ENCODE peak calls at places on chromosomes 5 and 9, in six cellular contexts. V is SK-N-SH, G is GM23338, Q is GM23248, U is PC-3, E is MM.1S. O is an unnamed sample.

GRCh38 chr5:172010278-172010677 is 3.8 kb upstream of the FBXW11 start:
- DNase-seq in Q (peak; percentile 19), U (peak; percentile 8), V (no peak), E (no peak), G (peak; percentile 37), O (peak; percentile 34)

GRCh38 chr9:33734911-33735310 is 60.5 kb upstream of the PRSS3 start:
- DNase-seq in U (peak; percentile 38), Q (no peak), E (no peak), V (no peak), G (no peak), O (no peak)

GRCh38 chr5:112183103-112183634 is 235.9 kb downstream of the EPB41L4A start:
- DNase-seq in Q (peak; percentile 25), U (peak; percentile 23), V (no peak), E (no peak), G (peak; percentile 56), O (peak; percentile 58)

GRCh38 chr9:93645149-93645889 is 68.9 kb downstream of the PHF2 start:
- DNase-seq in V (no peak), G (no peak), E (no peak), U (no peak), Q (no peak), O (no peak)

GRCh38 chr5:126742425-126742824 is 34.5 kb upstream of the LMNB1 start:
- DNase-seq in V (no peak), U (no peak), Q (no peak), G (no peak), E (no peak), O (no peak)

GRCh38 chr9:130498298-130498917 is 53.6 kb downstream of the ASS1 start:
- DNase-seq in U (no peak), G (no peak), E (no peak), V (no peak), Q (peak; percentile 19), O (no peak)

GRCh38 chr5:29984153-29984534 is 1209.3 kb upstream of the CDH6 start:
- DNase-seq in U (no peak), G (peak; percentile 12), E (no peak), Q (no peak), V (no peak), O (no peak)

GRCh38 chr5:153157156-153157555 is 333.3 kb upstream of the GRIA1 start:
- DNase-seq in E (no peak), U (no peak), G (no peak), Q (peak; percentile 13), V (no peak), O (no peak)

GRCh38 chr5:149427374-149427773 is 48.3 kb upstream of the IL17B start:
- DNase-seq in Q (no peak), G (no peak), V (no peak), E (no peak), U (no peak), O (no peak)

GRCh38 chr9:131214457-131214856 is 61.9 kb downstream of the FAM78A start:
- DNase-seq in U (no peak), G (no peak), V (no peak), Q (peak; percentile 62), E (no peak), O (no peak)

GRCh38 chr9:117088140-117088539 is 326.7 kb downstream of the ASTN2 start:
- DNase-seq in U (no peak), E (no peak), G (no peak), Q (no peak), V (no peak), O (no peak)

GRCh38 chr5:14201325-14202061 is 58.4 kb downstream of the TRIO start:
- DNase-seq in U (peak; percentile 36), G (no peak), E (no peak), Q (peak; percentile 63), V (no peak), O (no peak)

GRCh38 chr5:944992-945685 is 52.5 kb downstream of the TRIP13 start:
- DNase-seq in U (no peak), E (no peak), V (no peak), Q (no peak), G (no peak), O (no peak)

GRCh38 chr9:116051528-116051927 is 102.1 kb upstream of the PAPPA start:
- DNase-seq in V (no peak), U (no peak), E (no peak), G (peak; percentile 12), Q (no peak), O (no peak)

GRCh38 chr5:123808841-123809240 is 296.9 kb downstream of the CSNK1G3 start:
- DNase-seq in U (no peak), V (no peak), G (no peak), Q (no peak), E (no peak), O (no peak)

GRCh38 chr5:100517301-100517974 is 17.7 kb upstream of the FAM174A start:
- DNase-seq in E (peak; percentile 95), Q (no peak), V (no peak), U (peak; percentile 45), G (peak; percentile 45), O (no peak)

GRCh38 chr9:130323051-130323757 is 57.6 kb downstream of the HMCN2 start:
- DNase-seq in G (no peak), V (no peak), E (no peak), U (no peak), Q (no peak), O (no peak)

GRCh38 chr5:164115420-164115819 is 610.0 kb downstream of the MAT2B start:
- DNase-seq in E (no peak), V (no peak), U (peak; percentile 50), Q (no peak), G (no peak), O (no peak)

GRCh38 chr5:3522491-3522890 is 73.1 kb upstream of the IRX1 start:
- DNase-seq in G (no peak), Q (no peak), V (no peak), E (no peak), U (no peak), O (no peak)

GRCh38 chr5:126631920-126632319 is 31.2 kb downstream of the PHAX start:
- DNase-seq in V (no peak), Q (no peak), G (no peak), E (no peak), U (no peak), O (no peak)

GRCh38 chr9:132411091-132411508 is 1.1 kb downstream of the CFAP77 start:
- DNase-seq in V (peak; percentile 67), Q (peak; percentile 49), U (peak; percentile 73), E (peak; percentile 85), G (peak; percentile 96), O (peak; percentile 90)

GRCh38 chr9:9399982-9400381 is 1212.8 kb downstream of the PTPRD start:
- DNase-seq in G (no peak), Q (no peak), V (no peak), E (no peak), U (no peak), O (no peak)

GRCh38 chr9:33170464-33171156 is 3.5 kb upstream of the B4GALT1 start:
- DNase-seq in U (peak; percentile 52), E (no peak), V (peak; percentile 64), Q (peak; percentile 43), G (peak; percentile 63), O (peak; percentile 44)

GRCh38 chr9:88678431-88678830 is 143.5 kb downstream of the NXNL2 start:
- DNase-seq in Q (no peak), G (no peak), U (no peak), V (no peak), E (no peak), O (no peak)

GRCh38 chr9:35960029-35960655 is 2.2 kb upstream of the OR2S2 start:
- DNase-seq in E (no peak), G (no peak), V (no peak), Q (peak; percentile 88), U (no peak), O (no peak)

GRCh38 chr9:92328225-92328624 is 2.5 kb downstream of the CENPP start:
- DNase-seq in G (peak; percentile 32), E (no peak), Q (peak; percentile 82), U (peak; percentile 46), V (peak; percentile 51), O (peak; percentile 16)
- TF ChIP-seq EZH2phosphoT487 in G (no peak), E (no peak), Q (no peak), U (no peak), V (no peak), O (no peak)

GRCh38 chr5:131281868-131282234 is 18.0 kb downstream of the CDC42SE2 start:
- DNase-seq in U (no peak), V (no peak), E (no peak), G (no peak), Q (no peak), O (no peak)
- H3F3A ChIP-seq in U (no peaks in the 10 kb centered on the region), V (peaks cover 24% of the 10 kb centered on the region), E (peaks cover 25% of the 10 kb centered on the region), G (peaks cover 6% of the 10 kb centered on the region), Q (peaks cover 3% of the 10 kb centered on the region), O (peaks cover 11% of the 10 kb centered on the region)

DNA sequence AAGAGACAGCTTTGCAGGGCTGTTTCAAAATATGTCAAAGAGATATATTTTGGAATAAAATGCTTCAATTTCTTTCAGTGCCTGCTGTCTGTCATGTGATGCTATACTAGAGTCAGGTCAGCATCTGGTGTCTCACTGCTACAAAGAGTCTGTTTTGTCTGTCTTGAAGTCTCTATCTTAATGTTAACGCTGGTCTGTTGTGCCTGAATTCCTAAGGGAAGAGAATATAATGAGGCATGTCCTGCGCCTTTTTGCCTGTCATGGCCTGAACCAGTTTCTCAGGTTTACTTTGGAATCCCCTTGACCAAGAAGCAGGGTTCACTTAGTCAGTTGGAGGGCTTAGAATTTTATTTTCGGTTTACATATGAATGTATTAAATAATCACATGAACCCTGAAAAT is 176.5 kb downstream of the PDZD2 start:
- DNase-seq in Q (no peak), E (no peak), V (no peak), G (peak; percentile 67), U (no peak), O (no peak)
- TF ChIP-seq EZH2phosphoT487 in Q (no peak), E (no peak), V (no peak), G (no peak), U (no peak), O (no peak)

GRCh38 chr5:135655326-135655725 is 76.5 kb upstream of the CXCL14 start:
- DNase-seq in E (no peak), V (no peak), Q (no peak), G (no peak), U (no peak), O (no peak)

GRCh38 chr5:135662104-135662503 is 83.3 kb upstream of the CXCL14 start:
- DNase-seq in Q (no peak), V (no peak), U (no peak), E (no peak), G (no peak), O (no peak)

GRCh38 chr5:135654646-135655045 is 75.9 kb upstream of the CXCL14 start:
- DNase-seq in V (no peak), U (no peak), G (no peak), E (no peak), Q (no peak), O (no peak)

GRCh38 chr5:135660826-135661555 is 82.2 kb upstream of the CXCL14 start:
- DNase-seq in E (no peak), U (no peak), V (no peak), Q (peak; percentile 15), G (peak; percentile 8), O (peak; percentile 9)

DNA sequence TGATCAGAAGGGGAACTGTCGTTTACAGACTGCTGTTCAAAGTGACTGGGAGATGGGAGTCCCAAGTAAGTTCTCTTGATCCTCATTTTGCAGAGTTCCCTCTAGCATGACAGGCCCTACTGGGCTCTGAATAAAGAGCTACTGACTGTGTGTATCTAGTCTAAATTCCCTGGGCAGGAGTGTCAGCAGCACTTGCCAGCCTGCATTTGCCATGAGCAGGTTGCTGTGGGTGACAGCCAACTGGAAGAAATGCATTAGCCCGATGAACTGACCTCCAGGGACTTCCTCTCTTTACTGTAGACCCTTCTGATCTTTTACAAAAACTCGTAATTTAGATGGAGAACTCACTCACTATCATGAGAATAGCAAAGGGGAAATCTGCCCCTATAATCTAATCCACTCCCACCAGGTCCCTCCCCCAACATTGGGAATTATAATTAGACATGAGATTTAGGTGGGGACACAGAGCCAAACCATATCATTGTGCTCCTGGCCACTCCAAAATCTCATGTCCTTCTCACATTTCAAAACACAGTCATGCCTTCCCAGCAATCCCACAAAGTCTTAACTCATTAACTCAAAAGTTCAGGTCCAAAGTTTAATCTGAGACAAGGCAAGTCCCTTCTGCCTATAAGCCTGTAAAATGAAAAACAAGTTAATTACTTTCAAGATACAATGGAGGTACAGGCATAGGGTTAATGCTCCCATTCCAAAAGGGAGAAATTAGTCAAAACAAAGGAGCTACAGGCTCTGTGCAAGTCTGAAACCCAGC is 78.9 kb upstream of the CXCL14 start:
- DNase-seq in U (no peak), G (no peak), Q (no peak), E (no peak), V (no peak), O (no peak)
- H3F3A ChIP-seq in U (no peaks in the 10 kb centered on the region), G (no peaks in the 10 kb centered on the region), Q (no peaks in the 10 kb centered on the region), E (no peaks in the 10 kb centered on the region), V (no peaks in the 10 kb centered on the region), O (no peaks in the 10 kb centered on the region)

O was measured in neural progenitor cell.